ENCODE peak calls at places on chromosomes 11 and 22, in seven cellular contexts. B is GM12878; U is effector memory CD4-positive, alpha-beta T cell; O is NCI-H774; Q is GM19239; T is NCI-H1930; W is left cardiac atrium. V is an unnamed sample.
A peak's percentile ranks its signal among the peaks of the same experiment; 100 is the strongest.

GRCh38 chr22:39494471-39495120 is 7.5 kb upstream of the MIEF1 start:
- DNase-seq in O (no peak), B (no peak), Q (no peak), W (no peak), T (no peak), U (no peak), V (no peak)

GRCh38 chr22:25702046-25702445 is 39.9 kb upstream of the MYO18B start:
- DNase-seq in W (no peak), B (no peak), T (no peak), U (no peak), O (no peak), Q (no peak), V (no peak)

GRCh38 chr11:66113132-66113856 is 43.2 kb downstream of the PACS1 start:
- DNase-seq in W (no peak), U (no peak), B (no peak), O (no peak), T (no peak), Q (no peak), V (no peak)

GRCh38 chr11:94731921-94732601 is 36.1 kb upstream of the AMOTL1 start:
- DNase-seq in Q (no peak), O (no peak), W (peak; percentile 26), U (no peak), T (no peak), B (no peak), V (no peak)

GRCh38 chr22:50527921-50528681 is 1.7 kb downstream of the TYMP start:
- DNase-seq in U (no peak), B (no peak), Q (no peak), O (no peak), T (no peak), W (peak; percentile 26), V (no peak)

GRCh38 chr11:117885777-117886176 is 9.3 kb upstream of the FXYD6 start:
- DNase-seq in W (peak; percentile 85), O (no peak), Q (no peak), U (no peak), B (no peak), T (no peak), V (no peak)

GRCh38 chr22:42344391-42344861 is 74.0 kb upstream of the TCF20 start:
- DNase-seq in B (no peak), U (no peak), O (no peak), T (no peak), Q (no peak), W (peak; percentile 67), V (no peak)

GRCh38 chr11:12175694-12176241 is 65.4 kb downstream of the MICAL2 start:
- DNase-seq in Q (no peak), B (no peak), W (no peak), T (no peak), O (no peak), U (no peak), V (no peak)

GRCh38 chr22:43879901-43880742 is 11.7 kb downstream of the PNPLA5 start:
- DNase-seq in Q (no peak), T (no peak), O (no peak), W (no peak), B (no peak), U (no peak), V (no peak)

GRCh38 chr11:76730887-76731286 is 52.3 kb upstream of the TSKU start:
- DNase-seq in Q (no peak), B (no peak), U (no peak), W (no peak), T (no peak), O (no peak), V (no peak)